ENCODE peak calls at places on chromosomes 12 and 14, in six cellular contexts. One of them, this sample, is unnamed.

GRCh38 chr14:86852530-86852929 is 1140.5 kb downstream of the GALC start:
- DNase-seq in astrocyte of the spinal cord: no peak
- DNase-seq in NCI-H1436: no peak
- DNase-seq in PC-3: no peak
- DNase-seq in T follicular helper cell: no peak
- DNase-seq in GM23248: no peak
- DNase-seq in this sample: no peak

GRCh38 chr12:62458626-62459025 is 8.0 kb upstream of the MON2 start:
- DNase-seq in PC-3: no peak
- DNase-seq in astrocyte of the spinal cord: no peak
- DNase-seq in GM23248: no peak
- DNase-seq in NCI-H1436: no peak
- DNase-seq in T follicular helper cell: no peak
- DNase-seq in this sample: no peak

GRCh38 chr14:95533391-95533821 is 1.4 kb upstream of the GLRX5 start:
- DNase-seq in astrocyte of the spinal cord: peak; percentile 50
- DNase-seq in PC-3: peak; percentile 30
- DNase-seq in NCI-H1436: peak; percentile 66
- DNase-seq in GM23248: peak; percentile 83
- DNase-seq in T follicular helper cell: no peak
- DNase-seq in this sample: no peak

GRCh38 chr14:68880581-68881105 is 87.8 kb upstream of the ZFP36L1 start:
- DNase-seq in astrocyte of the spinal cord: no peak
- DNase-seq in NCI-H1436: no peak
- DNase-seq in GM23248: no peak
- DNase-seq in PC-3: no peak
- DNase-seq in T follicular helper cell: no peak
- DNase-seq in this sample: no peak

GRCh38 chr12:105262461-105263184 is 26.6 kb upstream of the APPL2 start:
- DNase-seq in NCI-H1436: no peak
- DNase-seq in PC-3: no peak
- DNase-seq in GM23248: no peak
- DNase-seq in T follicular helper cell: no peak
- DNase-seq in astrocyte of the spinal cord: no peak
- DNase-seq in this sample: no peak

GRCh38 chr12:3552726-3553045 is 61.7 kb downstream of the PRMT8 start:
- DNase-seq in PC-3: no peak
- DNase-seq in GM23248: no peak
- DNase-seq in astrocyte of the spinal cord: no peak
- DNase-seq in T follicular helper cell: no peak
- DNase-seq in NCI-H1436: no peak
- DNase-seq in this sample: no peak

GRCh38 chr14:66311058-66311457 is 175.1 kb upstream of the CCDC196 start:
- DNase-seq in T follicular helper cell: no peak
- DNase-seq in PC-3: no peak
- DNase-seq in NCI-H1436: no peak
- DNase-seq in GM23248: no peak
- DNase-seq in astrocyte of the spinal cord: no peak
- DNase-seq in this sample: no peak

GRCh38 chr14:102471921-102472814 is 37.4 kb downstream of the ANKRD9 start:
- DNase-seq in NCI-H1436: no peak
- DNase-seq in astrocyte of the spinal cord: no peak
- DNase-seq in GM23248: no peak
- DNase-seq in PC-3: no peak
- DNase-seq in T follicular helper cell: no peak
- DNase-seq in this sample: no peak

GRCh38 chr12:51246254-51246853 is 7.7 kb downstream of the DAZAP2 start:
- DNase-seq in T follicular helper cell: no peak
- DNase-seq in GM23248: peak; percentile 21
- DNase-seq in NCI-H1436: no peak
- DNase-seq in PC-3: no peak
- DNase-seq in astrocyte of the spinal cord: no peak
- DNase-seq in this sample: no peak

GRCh38 chr12:53046655-53047220 is 3.1 kb upstream of the TNS2 start:
- DNase-seq in PC-3: no peak
- DNase-seq in NCI-H1436: peak; percentile 61
- DNase-seq in GM23248: peak; percentile 89
- DNase-seq in astrocyte of the spinal cord: peak; percentile 86
- DNase-seq in T follicular helper cell: peak; percentile 16
- DNase-seq in this sample: no peak

GRCh38 chr12:119440961-119441360 is 106.4 kb downstream of the CCDC60 start:
- DNase-seq in GM23248: no peak
- DNase-seq in astrocyte of the spinal cord: no peak
- DNase-seq in NCI-H1436: peak; percentile 9
- DNase-seq in PC-3: no peak
- DNase-seq in T follicular helper cell: no peak
- DNase-seq in this sample: no peak

GRCh38 chr12:8035440-8036010 is 3.0 kb downstream of the FOXJ2 start:
- DNase-seq in GM23248: peak; percentile 37
- DNase-seq in PC-3: no peak
- DNase-seq in astrocyte of the spinal cord: no peak
- DNase-seq in NCI-H1436: no peak
- DNase-seq in T follicular helper cell: no peak
- DNase-seq in this sample: no peak

GRCh38 chr12:124828264-124829007 is 35.2 kb downstream of the SCARB1 start:
- DNase-seq in astrocyte of the spinal cord: peak; percentile 32
- DNase-seq in PC-3: peak; percentile 72
- DNase-seq in T follicular helper cell: no peak
- DNase-seq in GM23248: peak; percentile 79
- DNase-seq in NCI-H1436: no peak
- DNase-seq in this sample: no peak

GRCh38 chr12:6828671-6829531 is 694 bp downstream of the P3H3 start:
- DNase-seq in NCI-H1436: peak; percentile 44
- DNase-seq in GM23248: peak; percentile 88
- DNase-seq in astrocyte of the spinal cord: peak; percentile 61
- DNase-seq in T follicular helper cell: no peak
- DNase-seq in PC-3: no peak
- DNase-seq in this sample: peak; percentile 17

GRCh38 chr12:87469295-87469694 is 559.9 kb downstream of the C12orf50 start:
- DNase-seq in NCI-H1436: no peak
- DNase-seq in GM23248: no peak
- DNase-seq in T follicular helper cell: no peak
- DNase-seq in astrocyte of the spinal cord: no peak
- DNase-seq in PC-3: peak; percentile 14
- DNase-seq in this sample: no peak

GRCh38 chr12:97211421-97211820 is 251.2 kb upstream of the RMST start:
- DNase-seq in T follicular helper cell: no peak
- DNase-seq in astrocyte of the spinal cord: no peak
- DNase-seq in GM23248: no peak
- DNase-seq in NCI-H1436: no peak
- DNase-seq in PC-3: no peak
- DNase-seq in this sample: no peak

GRCh38 chr12:115303751-115304309 is 619.9 kb upstream of the TBX3 start:
- DNase-seq in GM23248: no peak
- DNase-seq in T follicular helper cell: no peak
- DNase-seq in astrocyte of the spinal cord: peak; percentile 19
- DNase-seq in PC-3: no peak
- DNase-seq in NCI-H1436: no peak
- DNase-seq in this sample: no peak

GRCh38 chr12:51788876-51789275 is 59.6 kb downstream of the FIGNL2 start:
- DNase-seq in NCI-H1436: no peak
- DNase-seq in astrocyte of the spinal cord: peak; percentile 56
- DNase-seq in T follicular helper cell: no peak
- DNase-seq in PC-3: peak; percentile 23
- DNase-seq in GM23248: peak; percentile 93
- DNase-seq in this sample: no peak

GRCh38 chr14:22994762-22995275 is 12.5 kb upstream of the AJUBA start:
- DNase-seq in astrocyte of the spinal cord: peak; percentile 53
- DNase-seq in T follicular helper cell: no peak
- DNase-seq in PC-3: peak; percentile 52
- DNase-seq in NCI-H1436: no peak
- DNase-seq in GM23248: peak; percentile 64
- DNase-seq in this sample: no peak

GRCh38 chr14:78902010-78902623 is 731.9 kb downstream of the NRXN3 start:
- DNase-seq in PC-3: peak; percentile 29
- DNase-seq in T follicular helper cell: no peak
- DNase-seq in NCI-H1436: peak; percentile 68
- DNase-seq in GM23248: peak; percentile 71
- DNase-seq in astrocyte of the spinal cord: peak; percentile 22
- DNase-seq in this sample: no peak

GRCh38 chr12:123532021-123532420 is 1.5 kb downstream of the RILPL1 start:
- DNase-seq in PC-3: no peak
- DNase-seq in NCI-H1436: no peak
- DNase-seq in astrocyte of the spinal cord: peak; percentile 43
- DNase-seq in GM23248: peak; percentile 43
- DNase-seq in T follicular helper cell: no peak
- DNase-seq in this sample: no peak

GRCh38 chr12:45990468-45991288 is at the start of gene SCAF11:
- DNase-seq in T follicular helper cell: peak; percentile 100
- DNase-seq in PC-3: peak; percentile 100
- DNase-seq in astrocyte of the spinal cord: peak; percentile 100
- DNase-seq in GM23248: peak; percentile 99
- DNase-seq in NCI-H1436: peak; percentile 99
- DNase-seq in this sample: peak; percentile 100

GRCh38 chr12:52942914-52943207 is 6.1 kb upstream of the KRT18 start:
- DNase-seq in NCI-H1436: peak; percentile 1
- DNase-seq in GM23248: no peak
- DNase-seq in T follicular helper cell: no peak
- DNase-seq in PC-3: no peak
- DNase-seq in astrocyte of the spinal cord: no peak
- DNase-seq in this sample: no peak

GRCh38 chr12:116074686-116075085 is 202.8 kb downstream of the MED13L start:
- DNase-seq in astrocyte of the spinal cord: no peak
- DNase-seq in NCI-H1436: no peak
- DNase-seq in PC-3: no peak
- DNase-seq in T follicular helper cell: no peak
- DNase-seq in GM23248: no peak
- DNase-seq in this sample: no peak

GRCh38 chr12:12645485-12645884 is 33.8 kb downstream of the CREBL2 start:
- DNase-seq in NCI-H1436: peak; percentile 0
- DNase-seq in astrocyte of the spinal cord: peak; percentile 30
- DNase-seq in T follicular helper cell: peak; percentile 14
- DNase-seq in PC-3: peak; percentile 28
- DNase-seq in GM23248: peak; percentile 74
- DNase-seq in this sample: no peak

GRCh38 chr12:69966409-69966808 is 141.4 kb downstream of the MYRFL start:
- DNase-seq in PC-3: peak; percentile 95
- DNase-seq in NCI-H1436: no peak
- DNase-seq in astrocyte of the spinal cord: peak; percentile 51
- DNase-seq in T follicular helper cell: no peak
- DNase-seq in GM23248: peak; percentile 90
- DNase-seq in this sample: no peak

GRCh38 chr12:67413577-67413976 is 144.4 kb downstream of the CAND1 start:
- DNase-seq in astrocyte of the spinal cord: no peak
- DNase-seq in T follicular helper cell: no peak
- DNase-seq in NCI-H1436: no peak
- DNase-seq in PC-3: peak; percentile 67
- DNase-seq in GM23248: peak; percentile 27
- DNase-seq in this sample: no peak

GRCh38 chr14:104876251-104876699 is 11.2 kb downstream of the CEP170B start:
- DNase-seq in astrocyte of the spinal cord: no peak
- DNase-seq in PC-3: peak; percentile 60
- DNase-seq in T follicular helper cell: peak; percentile 26
- DNase-seq in GM23248: peak; percentile 72
- DNase-seq in NCI-H1436: peak; percentile 2
- DNase-seq in this sample: no peak

GRCh38 chr14:39179042-39179441 is 4.0 kb downstream of the PNN start:
- DNase-seq in astrocyte of the spinal cord: no peak
- DNase-seq in PC-3: no peak
- DNase-seq in T follicular helper cell: no peak
- DNase-seq in NCI-H1436: no peak
- DNase-seq in GM23248: no peak
- DNase-seq in this sample: no peak

GRCh38 chr12:124939428-124940142 is 25.1 kb upstream of the UBC start:
- DNase-seq in T follicular helper cell: peak; percentile 82
- DNase-seq in PC-3: peak; percentile 98
- DNase-seq in GM23248: peak; percentile 91
- DNase-seq in NCI-H1436: no peak
- DNase-seq in astrocyte of the spinal cord: peak; percentile 93
- DNase-seq in this sample: peak; percentile 81

GRCh38 chr12:64219135-64219534 is 3.0 kb downstream of the KICS2 start:
- DNase-seq in PC-3: no peak
- DNase-seq in NCI-H1436: no peak
- DNase-seq in T follicular helper cell: no peak
- DNase-seq in GM23248: no peak
- DNase-seq in astrocyte of the spinal cord: no peak
- DNase-seq in this sample: no peak

GRCh38 chr12:5452569-5452968 is 20.7 kb downstream of the NTF3 start:
- DNase-seq in astrocyte of the spinal cord: no peak
- DNase-seq in GM23248: no peak
- DNase-seq in NCI-H1436: no peak
- DNase-seq in PC-3: no peak
- DNase-seq in T follicular helper cell: no peak
- DNase-seq in this sample: no peak

GRCh38 chr12:127893875-127894635 is 372.9 kb upstream of the TMEM132C start:
- DNase-seq in PC-3: peak; percentile 53
- DNase-seq in T follicular helper cell: no peak
- DNase-seq in GM23248: peak; percentile 19
- DNase-seq in astrocyte of the spinal cord: no peak
- DNase-seq in NCI-H1436: no peak
- DNase-seq in this sample: no peak

GRCh38 chr14:77094672-77095284 is 3.3 kb upstream of the CIPC start:
- DNase-seq in T follicular helper cell: peak; percentile 65
- DNase-seq in NCI-H1436: peak; percentile 74
- DNase-seq in GM23248: peak; percentile 83
- DNase-seq in PC-3: peak; percentile 98
- DNase-seq in astrocyte of the spinal cord: peak; percentile 79
- DNase-seq in this sample: peak; percentile 61

GRCh38 chr12:24014240-24014639 is 64.8 kb upstream of the SOX5 start:
- DNase-seq in PC-3: no peak
- DNase-seq in T follicular helper cell: no peak
- DNase-seq in GM23248: no peak
- DNase-seq in NCI-H1436: no peak
- DNase-seq in astrocyte of the spinal cord: no peak
- DNase-seq in this sample: no peak

GRCh38 chr14:24605435-24606190 is 3.9 kb downstream of the GZMH start:
- DNase-seq in T follicular helper cell: peak; percentile 24
- DNase-seq in NCI-H1436: no peak
- DNase-seq in astrocyte of the spinal cord: no peak
- DNase-seq in PC-3: peak; percentile 46
- DNase-seq in GM23248: peak; percentile 40
- DNase-seq in this sample: peak; percentile 41

GRCh38 chr12:46209914-46210834 is 58.7 kb downstream of the SLC38A1 start:
- DNase-seq in GM23248: no peak
- DNase-seq in astrocyte of the spinal cord: no peak
- DNase-seq in T follicular helper cell: peak; percentile 62
- DNase-seq in PC-3: peak; percentile 91
- DNase-seq in NCI-H1436: peak; percentile 92
- DNase-seq in this sample: peak; percentile 56